ENCODE peak calls at places on chromosome 21, in five cellular contexts. J, E, N, F and Q are unnamed samples.

GRCh38 chr21:17829472-17829871 is 10.3 kb upstream of the C21orf91 start:
- ATAC-seq in J (no peak), E (no peak), N (no peak), F (no peak), Q (no peak)

GRCh38 chr21:31283025-31283424 is 61.0 kb downstream of the TIAM1 start:
- ATAC-seq in J (peak; percentile 72), E (no peak), N (no peak), F (no peak), Q (no peak)

GRCh38 chr21:37758997-37759396 is 157.3 kb downstream of the KCNJ6 start:
- ATAC-seq in J (no peak), E (peak; percentile 91), N (peak; percentile 86), F (peak; percentile 66), Q (peak; percentile 50)

GRCh38 chr21:35147439-35147838 is 98.3 kb upstream of the RUNX1 start:
- ATAC-seq in J (no peak), E (no peak), N (peak; percentile 66), F (no peak), Q (no peak)

GRCh38 chr21:35226302-35226701 is 177.2 kb upstream of the RUNX1 start:
- ATAC-seq in J (no peak), E (peak; percentile 53), N (no peak), F (peak; percentile 46), Q (no peak)

GRCh38 chr21:35424122-35424521 is 375.0 kb upstream of the RUNX1 start:
- ATAC-seq in J (no peak), E (no peak), N (no peak), F (no peak), Q (no peak)

GRCh38 chr21:26570203-26570602 is 2.9 kb downstream of the CYYR1 start:
- ATAC-seq in J (no peak), E (no peak), N (no peak), F (no peak), Q (no peak)

GRCh38 chr21:44354001-44354405 is 582 bp downstream of the TRPM2 start:
- ATAC-seq in J (no peak), E (peak; percentile 6), N (peak; percentile 6), F (peak; percentile 25), Q (no peak)

GRCh38 chr21:34813266-34813886 is 144.6 kb downstream of the CLIC6 start:
- ATAC-seq in J (no peak), E (no peak), N (no peak), F (peak; percentile 31), Q (peak; percentile 90)

GRCh38 chr21:37393786-37394185 is 27.2 kb downstream of the DYRK1A start:
- ATAC-seq in J (peak; percentile 57), E (no peak), N (peak; percentile 33), F (no peak), Q (no peak)

GRCh38 chr21:30615199-30615598 is 1.0 kb upstream of the KRTAP20-1 start:
- ATAC-seq in J (no peak), E (no peak), N (no peak), F (no peak), Q (no peak)